ENCODE peak calls at places on chromosomes 6 and 20, in ten cellular contexts. V is stomach; G is fibroblast of pulmonary artery; F is GM04504; M is nucleus accumbens; C is stimulated activated CD4-positive, alpha-beta T cell treated with anti-CD3 and anti-CD28 coated beads, Interleukin-4, amount 100 ng/mL, for 48 hours; S is neural progenitor cell; I is A549; X is NCI-H1092; K is CD4-positive, alpha-beta memory T cell. A is an unnamed sample.

GRCh38 chr6:47174502-47175023 is 132.4 kb upstream of the ADGRF1 start:
- DNase-seq in S (no peak), V (no peak), X (no peak), I (no peak), K (no peak), C (no peak), M (no peak), G (no peak), F (no peak), A (no peak)

GRCh38 chr20:25281541-25281991 is 33.7 kb downstream of the PYGB start:
- DNase-seq in G (no peak), C (no peak), X (peak; percentile 40), I (no peak), S (no peak), V (peak; percentile 38), M (no peak), F (no peak), K (no peak), A (no peak)

GRCh38 chr20:1757072-1757471 is 99.5 kb upstream of the SIRPG start:
- DNase-seq in F (no peak), S (no peak), V (no peak), G (no peak), M (no peak), C (no peak), K (no peak), X (no peak), I (no peak), A (no peak)

GRCh38 chr6:151616091-151616513 is 122.3 kb downstream of the CCDC170 start:
- DNase-seq in M (no peak), G (no peak), C (no peak), I (no peak), F (no peak), V (no peak), K (no peak), X (no peak), S (peak; percentile 5), A (no peak)

GRCh38 chr6:69022991-69023390 is 387.9 kb downstream of the ADGRB3 start:
- DNase-seq in F (no peak), C (no peak), M (no peak), K (no peak), X (no peak), S (no peak), V (no peak), I (no peak), G (peak; percentile 18), A (no peak)

GRCh38 chr20:53547664-53548239 is 45.9 kb downstream of the ZNF217 start:
- DNase-seq in V (peak; percentile 33), K (peak; percentile 36), C (no peak), F (peak; percentile 36), I (peak; percentile 69), S (peak; percentile 77), X (peak; percentile 28), M (peak; percentile 34), G (peak; percentile 84), A (no peak)

GRCh38 chr6:31272431-31272830 is 539 bp upstream of the HLA-C start:
- DNase-seq in M (no peak), G (peak; percentile 7), K (no peak), I (no peak), F (no peak), S (peak; percentile 8), V (no peak), X (no peak), C (no peak), A (no peak)

GRCh38 chr6:49410564-49410963 is 52.5 kb downstream of the MMUT start:
- DNase-seq in V (no peak), G (no peak), X (no peak), C (no peak), M (no peak), K (no peak), F (no peak), S (no peak), I (no peak), A (no peak)

GRCh38 chr6:166707045-166707444 is 80.0 kb upstream of the RPS6KA2 start:
- DNase-seq in G (peak; percentile 32), S (peak; percentile 77), I (peak; percentile 35), X (peak; percentile 71), F (no peak), M (peak; percentile 51), K (no peak), C (peak; percentile 24), V (peak; percentile 68), A (no peak)

GRCh38 chr6:157823001-157823522 is at the start of gene SNX9:
- DNase-seq in K (peak; percentile 53), M (peak; percentile 53), F (peak; percentile 44), C (peak; percentile 50), G (peak; percentile 79), X (peak; percentile 34), I (peak; percentile 71), S (peak; percentile 90), V (peak; percentile 84), A (peak; percentile 53)

GRCh38 chr6:90146024-90146423 is 150.6 kb downstream of the BACH2 start:
- DNase-seq in C (no peak), F (no peak), M (no peak), S (no peak), V (no peak), X (no peak), G (no peak), I (no peak), K (no peak), A (no peak)

GRCh38 chr6:142913036-142913510 is 31.9 kb downstream of the HIVEP2 start:
- DNase-seq in X (no peak), K (no peak), I (no peak), V (no peak), F (no peak), S (no peak), M (no peak), G (no peak), C (no peak), A (no peak)

GRCh38 chr6:123841067-123841896 is 37.6 kb downstream of the NKAIN2 start:
- DNase-seq in X (no peak), V (no peak), M (no peak), G (no peak), K (no peak), I (no peak), C (no peak), S (no peak), F (no peak), A (no peak)

GRCh38 chr20:29427201-29428060 is 1830.0 kb upstream of the DEFB115 start:
- DNase-seq in S (no peak), K (no peak), M (no peak), C (peak; percentile 27), G (no peak), V (no peak), X (no peak), I (peak; percentile 57), F (no peak), A (no peak)

GRCh38 chr6:139402935-139403386 is 28.5 kb upstream of the CITED2 start:
- DNase-seq in X (no peak), C (no peak), F (peak; percentile 94), M (no peak), G (peak; percentile 69), I (no peak), S (no peak), K (no peak), V (no peak), A (no peak)

GRCh38 chr20:64001607-64002011 is 20.7 kb downstream of the PRPF6 start:
- DNase-seq in I (no peak), X (peak; percentile 60), C (no peak), F (no peak), S (no peak), G (no peak), V (no peak), M (no peak), K (no peak), A (no peak)

GRCh38 chr6:53530346-53530745 is 14.6 kb downstream of the GCLC start:
- DNase-seq in X (no peak), V (no peak), G (peak; percentile 8), C (no peak), I (no peak), F (no peak), S (peak; percentile 42), K (no peak), M (no peak), A (no peak)

GRCh38 chr6:142624978-142625715 is 319.8 kb downstream of the HIVEP2 start:
- DNase-seq in G (no peak), C (no peak), K (no peak), V (no peak), S (no peak), M (no peak), I (no peak), X (no peak), F (no peak), A (no peak)

GRCh38 chr20:235891-236290 is 8.8 kb downstream of the DEFB129 start:
- DNase-seq in C (no peak), K (no peak), V (no peak), X (no peak), S (peak; percentile 25), I (peak; percentile 55), G (peak; percentile 22), M (no peak), F (no peak), A (no peak)

GRCh38 chr6:9646346-9647042 is 768.4 kb downstream of the TFAP2A start:
- DNase-seq in V (no peak), X (no peak), S (no peak), K (no peak), M (no peak), C (no peak), F (peak; percentile 15), I (no peak), G (peak; percentile 96), A (no peak)

A was measured in stimulated activated effector memory CD8-positive, alpha-beta T cell treated with anti-CD3 and anti-CD28 coated beads, Interleukin-12 subunit alpha, Interleukin-12 subunit beta, amount 100 ng/mL, for 72 hours.